ENCODE peak calls at places on chromosomes 5 and 9, in seven cellular contexts. T is GM12865; O is NCI-H460; C is naive thymus-derived CD4-positive, alpha-beta T cell; U is AG08395; S is BJ; K is NCI-H1092 treated with DMSO at 0.1 percent for 48 hours. B is an unnamed sample.

GRCh38 chr9:101479337-101480045 is 43.9 kb upstream of the ALDOB start:
- DNase-seq in T (no peak), O (no peak), C (no peak), U (no peak), S (no peak), K (no peak), B (no peak)

GRCh38 chr9:124522121-124523098 is 15.2 kb upstream of the NR5A1 start:
- DNase-seq in T (no peak), O (no peak), C (no peak), U (no peak), S (no peak), K (no peak), B (no peak)

GRCh38 chr9:84874583-84874982 is 205.1 kb downstream of the NTRK2 start:
- DNase-seq in T (no peak), O (no peak), C (no peak), U (peak), S (no peak), K (no peak), B (no peak)

GRCh38 chr5:67476531-67476930 is 279.9 kb upstream of the CD180 start:
- DNase-seq in T (no peak), O (no peak), C (peak), U (peak), S (peak), K (no peak), B (no peak)

GRCh38 chr5:14374100-14374499 is 207.5 kb upstream of the OTULINL start:
- DNase-seq in T (no peak), O (no peak), C (no peak), U (no peak), S (no peak), K (no peak), B (no peak)

GRCh38 chr5:152464048-152464447 is 59.0 kb upstream of the NMUR2 start:
- DNase-seq in T (no peak), O (no peak), C (no peak), U (no peak), S (no peak), K (no peak), B (no peak)

GRCh38 chr5:72138943-72139467 is 31.7 kb downstream of the MAP1B start:
- DNase-seq in T (peak), O (no peak), C (no peak), U (peak), S (peak), K (no peak), B (no peak)

GRCh38 chr5:140964356-140964755 is 1.9 kb upstream of the PCDHAC2 start:
- DNase-seq in T (no peak), O (no peak), C (no peak), U (no peak), S (no peak), K (no peak), B (no peak)

GRCh38 chr9:15220658-15221310 is 86.2 kb downstream of the TTC39B start:
- DNase-seq in T (no peak), O (no peak), C (no peak), U (peak), S (peak), K (no peak), B (no peak)

GRCh38 chr9:37966443-37967271 is 62.7 kb upstream of the SLC25A51 start:
- DNase-seq in T (no peak), O (no peak), C (no peak), U (no peak), S (no peak), K (no peak), B (no peak)

GRCh38 chr5:139692605-139693340 is 44.6 kb downstream of the CXXC5 start:
- DNase-seq in T (no peak), O (no peak), C (no peak), U (no peak), S (no peak), K (no peak), B (no peak)

GRCh38 chr9:100590481-100590880 is 12.6 kb downstream of the CAVIN4 start:
- DNase-seq in T (no peak), O (no peak), C (no peak), U (peak), S (no peak), K (no peak), B (no peak)

GRCh38 chr9:19050637-19051591 is 1.7 kb downstream of the RRAGA start:
- DNase-seq in T (no peak), O (no peak), C (peak), U (no peak), S (no peak), K (no peak), B (no peak)

GRCh38 chr5:144122081-144122480 is 48.4 kb downstream of the YIPF5 start:
- DNase-seq in T (no peak), O (no peak), C (no peak), U (no peak), S (no peak), K (no peak), B (no peak)

GRCh38 chr9:22117511-22118388 is 108.6 kb upstream of the CDKN2B start:
- DNase-seq in T (no peak), O (no peak), C (no peak), U (no peak), S (no peak), K (no peak), B (no peak)

GRCh38 chr5:73318308-73318719 is 130.3 kb downstream of the FOXD1 start:
- DNase-seq in T (no peak), O (no peak), C (no peak), U (no peak), S (no peak), K (no peak), B (no peak)

GRCh38 chr9:22111871-22112247 is 102.8 kb upstream of the CDKN2B start:
- DNase-seq in T (no peak), O (no peak), C (no peak), U (peak), S (peak), K (no peak), B (no peak)

GRCh38 chr5:2897276-2897990 is 146.0 kb upstream of the IRX2 start:
- DNase-seq in T (no peak), O (no peak), C (no peak), U (no peak), S (no peak), K (no peak), B (no peak)

GRCh38 chr9:21454149-21454548 is 13.9 kb downstream of the IFNA1 start:
- DNase-seq in T (no peak), O (no peak), C (no peak), U (peak), S (peak), K (no peak), B (no peak)

GRCh38 chr5:11385901-11386293 is 518.3 kb downstream of the CTNND2 start:
- DNase-seq in T (no peak), O (no peak), C (no peak), U (no peak), S (no peak), K (no peak), B (no peak)

GRCh38 chr9:14924821-14925220 is 14.6 kb upstream of the FREM1 start:
- DNase-seq in T (no peak), O (no peak), C (no peak), U (peak), S (peak), K (no peak), B (no peak)

GRCh38 chr9:137534256-137535119 is 15.7 kb downstream of the PNPLA7 start:
- DNase-seq in T (peak), O (peak), C (peak), U (peak), S (no peak), K (peak), B (peak)

GRCh38 chr5:1916041-1917001 is 33.6 kb upstream of the IRX4 start:
- DNase-seq in T (no peak), O (no peak), C (no peak), U (no peak), S (no peak), K (no peak), B (no peak)

GRCh38 chr9:38713426-38713825 is 6.5 kb downstream of the FAM240B start:
- DNase-seq in T (no peak), O (peak), C (no peak), U (no peak), S (peak), K (no peak), B (no peak)

GRCh38 chr9:21027295-21027694 is 4.1 kb downstream of the HACD4 start:
- DNase-seq in T (no peak), O (no peak), C (no peak), U (peak), S (no peak), K (no peak), B (no peak)

GRCh38 chr9:81588148-81588874 is 101.0 kb downstream of the TLE1 start:
- DNase-seq in T (no peak), O (peak), C (no peak), U (peak), S (peak), K (peak), B (no peak)

GRCh38 chr5:112390327-112390726 is 28.8 kb downstream of the EPB41L4A start:
- DNase-seq in T (no peak), O (no peak), C (no peak), U (no peak), S (no peak), K (peak), B (no peak)

GRCh38 chr5:128349044-128349629 is 188.9 kb downstream of the FBN2 start:
- DNase-seq in T (no peak), O (peak), C (no peak), U (no peak), S (no peak), K (peak), B (no peak)

GRCh38 chr5:69167488-69167845 is 517 bp downstream of the CCNB1 start:
- DNase-seq in T (peak), O (no peak), C (no peak), U (peak), S (no peak), K (no peak), B (no peak)

GRCh38 chr5:133203317-133204305 is 151.8 kb downstream of the HSPA4 start:
- DNase-seq in T (peak), O (no peak), C (no peak), U (no peak), S (no peak), K (no peak), B (no peak)

GRCh38 chr9:123614503-123615258 is 258.7 kb downstream of the CRB2 start:
- DNase-seq in T (no peak), O (no peak), C (no peak), U (no peak), S (no peak), K (no peak), B (no peak)

GRCh38 chr5:177359451-177359851 is 1.7 kb downstream of the RGS14 start:
- DNase-seq in T (no peak), O (no peak), C (no peak), U (no peak), S (no peak), K (no peak), B (no peak)

GRCh38 chr9:10050016-10050415 is 562.8 kb downstream of the PTPRD start:
- DNase-seq in T (no peak), O (no peak), C (no peak), U (no peak), S (no peak), K (no peak), B (no peak)

B was measured in central memory CD4-positive, alpha-beta T cell.